ENCODE peak calls at places on chromosomes 11 and 22, in six cellular contexts. One of them, this sample, is unnamed.

GRCh38 chr22:20421507-20421874 is 16.1 kb downstream of the SCARF2 start:
- DNase-seq in A172: no peak
- DNase-seq in skeletal muscle cell: no peak
- DNase-seq in head of caudate nucleus: no peak
- DNase-seq in activated naive CD4-positive, alpha-beta T cell treated with anti-CD3 and anti-CD28 coated beads for 36 hours: no peak
- DNase-seq in tibial artery: no peak
- DNase-seq in this sample: no peak

GRCh38 chr11:87290304-87290922 is 252.7 kb downstream of the TMEM135 start:
- DNase-seq in A172: peak
- DNase-seq in skeletal muscle cell: no peak
- DNase-seq in head of caudate nucleus: no peak
- DNase-seq in activated naive CD4-positive, alpha-beta T cell treated with anti-CD3 and anti-CD28 coated beads for 36 hours: no peak
- DNase-seq in tibial artery: no peak
- DNase-seq in this sample: peak

GRCh38 chr22:39135092-39135896 is 17.2 kb downstream of the CBX7 start:
- DNase-seq in A172: peak
- DNase-seq in skeletal muscle cell: no peak
- DNase-seq in head of caudate nucleus: no peak
- DNase-seq in activated naive CD4-positive, alpha-beta T cell treated with anti-CD3 and anti-CD28 coated beads for 36 hours: peak
- DNase-seq in tibial artery: no peak
- DNase-seq in this sample: no peak

GRCh38 chr11:6357222-6357621 is 33.1 kb upstream of the SMPD1 start:
- DNase-seq in A172: peak
- DNase-seq in skeletal muscle cell: peak
- DNase-seq in head of caudate nucleus: peak
- DNase-seq in activated naive CD4-positive, alpha-beta T cell treated with anti-CD3 and anti-CD28 coated beads for 36 hours: peak
- DNase-seq in tibial artery: peak
- DNase-seq in this sample: no peak

GRCh38 chr11:97751405-97751804 is 1269.3 kb upstream of the CNTN5 start:
- DNase-seq in A172: no peak
- DNase-seq in skeletal muscle cell: no peak
- DNase-seq in head of caudate nucleus: no peak
- DNase-seq in activated naive CD4-positive, alpha-beta T cell treated with anti-CD3 and anti-CD28 coated beads for 36 hours: no peak
- DNase-seq in tibial artery: no peak
- DNase-seq in this sample: no peak

GRCh38 chr22:37105154-37105553 is 4.4 kb downstream of the TMPRSS6 start:
- DNase-seq in A172: no peak
- DNase-seq in skeletal muscle cell: no peak
- DNase-seq in head of caudate nucleus: no peak
- DNase-seq in activated naive CD4-positive, alpha-beta T cell treated with anti-CD3 and anti-CD28 coated beads for 36 hours: no peak
- DNase-seq in tibial artery: no peak
- DNase-seq in this sample: no peak

GRCh38 chr11:128324531-128325141 is 262.7 kb downstream of the ETS1 start:
- DNase-seq in A172: no peak
- DNase-seq in skeletal muscle cell: no peak
- DNase-seq in head of caudate nucleus: no peak
- DNase-seq in activated naive CD4-positive, alpha-beta T cell treated with anti-CD3 and anti-CD28 coated beads for 36 hours: peak
- DNase-seq in tibial artery: no peak
- DNase-seq in this sample: no peak

GRCh38 chr22:30392661-30393321 is 4.0 kb upstream of the SEC14L2 start:
- DNase-seq in A172: no peak
- DNase-seq in skeletal muscle cell: no peak
- DNase-seq in head of caudate nucleus: no peak
- DNase-seq in activated naive CD4-positive, alpha-beta T cell treated with anti-CD3 and anti-CD28 coated beads for 36 hours: no peak
- DNase-seq in tibial artery: no peak
- DNase-seq in this sample: no peak

GRCh38 chr11:130449246-130449990 is 973 bp downstream of the ADAMTS15 start:
- DNase-seq in A172: no peak
- DNase-seq in skeletal muscle cell: no peak
- DNase-seq in head of caudate nucleus: no peak
- DNase-seq in activated naive CD4-positive, alpha-beta T cell treated with anti-CD3 and anti-CD28 coated beads for 36 hours: no peak
- DNase-seq in tibial artery: no peak
- DNase-seq in this sample: no peak

GRCh38 chr11:60155928-60156327 is 27.0 kb downstream of the MS4A6A start:
- DNase-seq in A172: no peak
- DNase-seq in skeletal muscle cell: no peak
- DNase-seq in head of caudate nucleus: no peak
- DNase-seq in activated naive CD4-positive, alpha-beta T cell treated with anti-CD3 and anti-CD28 coated beads for 36 hours: no peak
- DNase-seq in tibial artery: no peak
- DNase-seq in this sample: no peak

GRCh38 chr11:112042961-112043304 is 17.7 kb downstream of the DLAT start:
- DNase-seq in A172: no peak
- DNase-seq in skeletal muscle cell: no peak
- DNase-seq in head of caudate nucleus: no peak
- DNase-seq in activated naive CD4-positive, alpha-beta T cell treated with anti-CD3 and anti-CD28 coated beads for 36 hours: no peak
- DNase-seq in tibial artery: no peak
- DNase-seq in this sample: no peak

GRCh38 chr22:19098157-19098556 is 24.1 kb downstream of the DGCR2 start:
- DNase-seq in A172: no peak
- DNase-seq in skeletal muscle cell: no peak
- DNase-seq in head of caudate nucleus: no peak
- DNase-seq in activated naive CD4-positive, alpha-beta T cell treated with anti-CD3 and anti-CD28 coated beads for 36 hours: no peak
- DNase-seq in tibial artery: no peak
- DNase-seq in this sample: no peak

GRCh38 chr11:104694259-104695070 is 203.8 kb downstream of the CASP12 start:
- DNase-seq in A172: peak
- DNase-seq in skeletal muscle cell: no peak
- DNase-seq in head of caudate nucleus: no peak
- DNase-seq in activated naive CD4-positive, alpha-beta T cell treated with anti-CD3 and anti-CD28 coated beads for 36 hours: no peak
- DNase-seq in tibial artery: no peak
- DNase-seq in this sample: no peak